ENCODE peak calls at places on chromosomes 7 and 10, in nine cellular contexts. One of them, this sample, is unnamed.

GRCh38 chr10:132788831-132789219 is 2.9 kb upstream of the NKX6-2 start:
- DNase-seq in H9: no peak
- DNase-seq in cardiac muscle cell: no peak
- DNase-seq in Calu3: no peak
- DNase-seq in GM20000: no peak
- DNase-seq in GM10248: no peak
- DNase-seq in GM13977: no peak
- DNase-seq in pancreas: no peak
- DNase-seq in prostate gland: no peak
- DNase-seq in this sample: no peak

GRCh38 chr7:98400538-98401427 is at the start of gene BAIAP2L1:
- DNase-seq in Calu3: peak; percentile 97
- DNase-seq in prostate gland: peak; percentile 97
- DNase-seq in GM10248: peak; percentile 97
- DNase-seq in GM20000: peak; percentile 96
- DNase-seq in cardiac muscle cell: peak; percentile 96
- DNase-seq in pancreas: peak; percentile 95
- DNase-seq in GM13977: peak; percentile 96
- DNase-seq in H9: peak; percentile 96
- DNase-seq in this sample: peak; percentile 84

GRCh38 chr7:94348142-94348541 is 46.6 kb upstream of the COL1A2 start:
- DNase-seq in cardiac muscle cell: no peak
- DNase-seq in H9: no peak
- DNase-seq in prostate gland: no peak
- DNase-seq in GM13977: no peak
- DNase-seq in GM10248: no peak
- DNase-seq in pancreas: no peak
- DNase-seq in Calu3: no peak
- DNase-seq in GM20000: no peak
- DNase-seq in this sample: peak; percentile 93

GRCh38 chr7:140059288-140060242 is 3.2 kb downstream of the PARP12 start:
- DNase-seq in pancreas: peak; percentile 85
- DNase-seq in GM13977: no peak
- DNase-seq in H9: no peak
- DNase-seq in Calu3: peak; percentile 89
- DNase-seq in prostate gland: peak; percentile 64
- DNase-seq in cardiac muscle cell: no peak
- DNase-seq in GM10248: no peak
- DNase-seq in GM20000: no peak
- DNase-seq in this sample: peak; percentile 94

GRCh38 chr10:31051703-31052102 is 20.0 kb upstream of the ZNF438 start:
- DNase-seq in H9: no peak
- DNase-seq in cardiac muscle cell: no peak
- DNase-seq in GM10248: no peak
- DNase-seq in pancreas: no peak
- DNase-seq in prostate gland: no peak
- DNase-seq in Calu3: no peak
- DNase-seq in GM20000: no peak
- DNase-seq in GM13977: no peak
- DNase-seq in this sample: no peak

GRCh38 chr7:5484921-5485320 is 61.3 kb upstream of the TNRC18 start:
- DNase-seq in GM20000: no peak
- DNase-seq in pancreas: no peak
- DNase-seq in cardiac muscle cell: no peak
- DNase-seq in GM10248: no peak
- DNase-seq in prostate gland: no peak
- DNase-seq in Calu3: no peak
- DNase-seq in GM13977: no peak
- DNase-seq in H9: no peak
- DNase-seq in this sample: no peak

GRCh38 chr7:30032310-30033125 is 4.3 kb downstream of the PLEKHA8 start:
- DNase-seq in GM20000: no peak
- DNase-seq in prostate gland: no peak
- DNase-seq in GM13977: no peak
- DNase-seq in GM10248: no peak
- DNase-seq in cardiac muscle cell: no peak
- DNase-seq in H9: no peak
- DNase-seq in Calu3: no peak
- DNase-seq in pancreas: no peak
- DNase-seq in this sample: peak; percentile 86

GRCh38 chr10:47024046-47024322 is 112.8 kb downstream of the PTPN20 start:
- DNase-seq in prostate gland: no peak
- DNase-seq in GM13977: no peak
- DNase-seq in Calu3: no peak
- DNase-seq in GM10248: no peak
- DNase-seq in GM20000: no peak
- DNase-seq in pancreas: no peak
- DNase-seq in cardiac muscle cell: no peak
- DNase-seq in H9: peak; percentile 10
- DNase-seq in this sample: no peak

GRCh38 chr10:5960070-5960972 is 17.0 kb downstream of the IL15RA start:
- DNase-seq in GM10248: no peak
- DNase-seq in prostate gland: no peak
- DNase-seq in Calu3: no peak
- DNase-seq in H9: peak; percentile 21
- DNase-seq in cardiac muscle cell: no peak
- DNase-seq in pancreas: no peak
- DNase-seq in GM13977: no peak
- DNase-seq in GM20000: no peak
- DNase-seq in this sample: peak; percentile 46

DNA sequence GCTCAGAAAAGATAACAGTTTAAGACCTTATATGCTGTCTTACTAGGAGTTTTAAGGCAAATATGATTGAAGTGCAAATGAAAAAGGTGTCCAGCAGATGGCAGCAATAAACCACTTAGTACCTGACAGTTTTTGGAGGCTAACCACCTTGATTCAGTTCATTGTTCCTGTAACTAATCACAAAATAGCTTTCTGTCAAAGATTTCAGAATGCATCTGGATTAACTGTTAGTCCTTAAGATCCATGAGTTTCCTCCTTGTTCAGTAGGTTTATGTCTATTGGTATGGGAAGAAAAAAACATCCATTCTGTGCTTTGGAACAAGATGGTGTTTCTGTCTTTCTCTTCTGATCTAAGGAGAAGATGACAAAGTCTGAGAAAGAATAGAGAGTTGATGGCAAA is 46.6 kb downstream of the CCSER2 start:
- DNase-seq in Calu3: peak; percentile 40
- DNase-seq in prostate gland: peak; percentile 59
- DNase-seq in cardiac muscle cell: peak; percentile 70
- DNase-seq in pancreas: peak; percentile 4
- DNase-seq in GM20000: peak; percentile 29
- DNase-seq in GM13977: peak; percentile 22
- DNase-seq in H9: no peak
- DNase-seq in GM10248: peak; percentile 16
- DNase-seq in this sample: peak; percentile 69
- TF ChIP-seq CTCF in Calu3: no peak
- TF ChIP-seq CTCF in prostate gland: peak; percentile 86
- TF ChIP-seq CTCF in cardiac muscle cell: peak; percentile 65
- TF ChIP-seq CTCF in pancreas: peak; percentile 45
- TF ChIP-seq CTCF in GM20000: peak; percentile 34
- TF ChIP-seq CTCF in GM13977: peak; percentile 72
- TF ChIP-seq CTCF in H9: peak; percentile 80
- TF ChIP-seq CTCF in GM10248: peak; percentile 68
- TF ChIP-seq CTCF in this sample: peak; percentile 67

GRCh38 chr7:4066206-4066605 is 615.9 kb upstream of the FOXK1 start:
- DNase-seq in pancreas: no peak
- DNase-seq in H9: no peak
- DNase-seq in GM13977: no peak
- DNase-seq in cardiac muscle cell: no peak
- DNase-seq in GM10248: no peak
- DNase-seq in GM20000: no peak
- DNase-seq in prostate gland: no peak
- DNase-seq in Calu3: no peak
- DNase-seq in this sample: no peak

GRCh38 chr7:4068286-4068685 is 613.8 kb upstream of the FOXK1 start:
- DNase-seq in GM10248: no peak
- DNase-seq in pancreas: no peak
- DNase-seq in prostate gland: no peak
- DNase-seq in Calu3: no peak
- DNase-seq in H9: no peak
- DNase-seq in cardiac muscle cell: no peak
- DNase-seq in GM20000: no peak
- DNase-seq in GM13977: no peak
- DNase-seq in this sample: no peak

GRCh38 chr7:4067476-4067760 is 614.7 kb upstream of the FOXK1 start:
- DNase-seq in GM10248: no peak
- DNase-seq in Calu3: no peak
- DNase-seq in cardiac muscle cell: peak; percentile 9
- DNase-seq in GM13977: no peak
- DNase-seq in GM20000: no peak
- DNase-seq in pancreas: no peak
- DNase-seq in H9: no peak
- DNase-seq in prostate gland: no peak
- DNase-seq in this sample: no peak

GRCh38 chr7:4067874-4068273 is 614.2 kb upstream of the FOXK1 start:
- DNase-seq in cardiac muscle cell: peak; percentile 18
- DNase-seq in pancreas: no peak
- DNase-seq in GM10248: no peak
- DNase-seq in Calu3: no peak
- DNase-seq in prostate gland: no peak
- DNase-seq in H9: no peak
- DNase-seq in GM13977: no peak
- DNase-seq in GM20000: no peak
- DNase-seq in this sample: no peak

DNA sequence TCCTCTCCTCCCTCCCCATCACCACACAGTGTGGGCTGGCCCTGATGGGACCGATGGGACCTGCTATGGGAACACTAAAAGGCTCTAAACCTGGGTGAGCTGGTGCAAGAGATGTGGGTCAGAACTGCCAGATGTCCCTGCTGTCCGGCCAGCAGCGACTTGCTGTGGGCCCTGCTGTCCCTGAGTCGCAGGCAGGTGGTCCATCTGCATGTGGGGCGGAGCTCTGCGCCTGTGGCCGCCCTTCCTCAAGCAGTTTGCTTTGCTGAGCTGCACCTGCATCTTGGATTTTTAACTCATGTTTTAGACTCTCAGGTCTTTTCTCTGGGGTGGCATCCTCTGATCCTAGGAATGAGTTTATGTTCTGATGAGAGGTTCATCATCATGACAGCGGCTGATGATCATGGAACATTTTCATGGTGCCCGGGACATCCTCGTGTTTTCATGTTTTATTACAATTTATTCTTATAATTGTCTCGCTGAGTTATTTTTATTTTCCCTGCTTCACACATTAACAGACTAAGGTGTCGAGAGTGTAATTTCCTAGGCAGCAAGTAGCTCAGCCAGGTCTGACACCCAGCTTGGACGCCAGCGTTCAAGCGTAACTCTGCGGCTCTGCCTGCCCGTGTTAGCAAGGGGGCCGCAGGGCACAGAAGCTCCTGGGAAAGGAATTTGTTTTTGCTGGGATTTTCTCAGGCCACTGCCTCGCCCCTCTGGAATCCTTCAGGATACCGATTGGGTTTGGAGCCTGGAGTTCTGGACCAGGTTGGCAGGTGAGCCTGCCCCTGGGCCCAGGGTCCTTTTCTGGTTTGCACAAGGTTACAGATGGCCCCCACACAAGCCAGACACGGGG is 615.2 kb upstream of the FOXK1 start:
- DNase-seq in prostate gland: no peak
- DNase-seq in GM13977: no peak
- DNase-seq in Calu3: no peak
- DNase-seq in H9: no peak
- DNase-seq in pancreas: no peak
- DNase-seq in GM20000: no peak
- DNase-seq in GM10248: no peak
- DNase-seq in cardiac muscle cell: no peak
- DNase-seq in this sample: no peak
- TF ChIP-seq CTCF in prostate gland: no peak
- TF ChIP-seq CTCF in GM13977: no peak
- TF ChIP-seq CTCF in Calu3: no peak
- TF ChIP-seq CTCF in H9: no peak
- TF ChIP-seq CTCF in pancreas: no peak
- TF ChIP-seq CTCF in GM20000: no peak
- TF ChIP-seq CTCF in GM10248: no peak
- TF ChIP-seq CTCF in cardiac muscle cell: no peak
- TF ChIP-seq CTCF in this sample: no peak

DNA sequence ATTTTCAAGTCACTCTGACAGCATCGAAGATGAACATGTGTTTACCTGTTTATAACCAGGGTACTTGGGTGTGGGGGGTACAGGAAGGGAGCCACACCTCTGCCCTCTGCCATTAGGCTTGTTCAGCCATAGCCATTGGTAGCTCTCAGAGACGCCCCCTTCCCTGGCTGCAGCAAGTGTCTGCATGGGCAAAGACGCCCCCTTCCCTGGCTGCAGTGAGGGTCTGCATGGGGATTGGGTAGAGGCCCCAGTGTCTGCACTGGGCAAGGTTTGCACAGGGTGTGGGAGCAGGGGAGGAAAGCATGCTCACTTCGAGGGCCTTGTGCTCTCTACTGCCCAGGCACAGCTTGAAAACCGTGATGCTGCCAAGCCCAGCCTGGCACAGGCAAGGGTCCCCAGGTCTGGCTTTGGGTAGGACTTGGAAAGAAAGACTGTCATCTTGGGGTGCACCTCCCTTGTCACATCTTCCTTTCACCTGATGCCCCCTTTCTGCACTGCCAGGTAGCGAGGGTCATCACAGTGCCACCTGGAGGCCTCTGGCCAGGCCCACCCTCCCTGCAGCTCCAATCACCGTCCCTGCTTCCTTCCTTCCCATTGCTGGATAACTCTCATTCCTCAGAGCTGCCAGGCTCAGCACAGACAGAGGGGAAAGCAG is 3.7 kb downstream of the TMEM225B start:
- DNase-seq in GM13977: peak; percentile 3
- DNase-seq in pancreas: no peak
- DNase-seq in H9: peak; percentile 76
- DNase-seq in prostate gland: no peak
- DNase-seq in GM10248: peak; percentile 5
- DNase-seq in Calu3: no peak
- DNase-seq in cardiac muscle cell: no peak
- DNase-seq in GM20000: peak; percentile 10
- DNase-seq in this sample: no peak
- TF ChIP-seq CTCF in GM13977: no peak
- TF ChIP-seq CTCF in pancreas: no peak
- TF ChIP-seq CTCF in H9: peak; percentile 57
- TF ChIP-seq CTCF in prostate gland: no peak
- TF ChIP-seq CTCF in GM10248: no peak
- TF ChIP-seq CTCF in Calu3: no peak
- TF ChIP-seq CTCF in cardiac muscle cell: no peak
- TF ChIP-seq CTCF in GM20000: no peak
- TF ChIP-seq CTCF in this sample: no peak

DNA sequence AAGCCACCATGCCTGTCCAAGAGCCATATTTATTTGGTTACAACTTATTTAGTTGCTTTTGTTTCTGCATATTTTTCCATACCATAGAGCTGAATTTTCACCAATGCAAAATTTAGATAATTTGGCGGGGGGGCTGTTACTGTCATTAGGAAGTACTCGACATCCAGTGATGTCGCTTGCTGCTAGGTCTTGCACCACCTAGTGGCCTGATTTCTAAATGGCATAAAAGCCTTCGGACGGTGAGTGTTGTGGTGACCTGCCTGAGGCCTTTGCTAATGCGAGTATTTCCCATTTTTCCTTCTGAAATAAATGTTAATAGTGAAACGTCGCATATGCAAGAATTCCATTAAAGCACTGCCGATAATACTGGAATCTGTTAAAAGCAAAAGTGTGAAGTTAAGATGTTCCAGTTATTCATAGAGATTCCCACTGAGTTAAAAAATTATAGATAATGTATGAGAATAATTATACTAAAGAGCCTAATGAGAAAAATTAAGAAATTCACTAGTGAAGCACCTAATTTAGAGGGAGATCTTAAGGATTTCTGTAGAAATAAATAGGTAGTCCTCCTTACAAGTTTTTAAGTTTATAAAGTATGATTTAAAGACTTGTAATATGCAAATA is 86.1 kb upstream of the DNAJB6 start:
- DNase-seq in prostate gland: no peak
- DNase-seq in GM10248: peak; percentile 65
- DNase-seq in pancreas: peak; percentile 25
- DNase-seq in Calu3: peak; percentile 61
- DNase-seq in H9: peak; percentile 73
- DNase-seq in GM13977: peak; percentile 64
- DNase-seq in GM20000: peak; percentile 58
- DNase-seq in cardiac muscle cell: peak; percentile 73
- DNase-seq in this sample: peak; percentile 72
- TF ChIP-seq CTCF in prostate gland: peak; percentile 59
- TF ChIP-seq CTCF in GM10248: peak; percentile 76
- TF ChIP-seq CTCF in pancreas: peak; percentile 63
- TF ChIP-seq CTCF in Calu3: peak; percentile 77
- TF ChIP-seq CTCF in H9: peak; percentile 90
- TF ChIP-seq CTCF in GM13977: peak; percentile 84
- TF ChIP-seq CTCF in GM20000: peak; percentile 78
- TF ChIP-seq CTCF in cardiac muscle cell: peak; percentile 80
- TF ChIP-seq CTCF in this sample: peak; percentile 81